ENCODE peak calls at places on chromosomes 5 and 9, in six cellular contexts. R is GM10248; B is activated CD8-positive, alpha-beta T cell treated with anti-CD3 and anti-CD28 coated beads for 36 hours; V is IMR-90; U is NB4; A is CD4-positive, alpha-beta T cell. Y is an unnamed sample.

GRCh38 chr5:177509361-177509951 is at the start of gene DOK3:
- DNase-seq in R (peak; percentile 66), B (peak; percentile 38), V (no peak), U (peak; percentile 82), A (no peak), Y (peak; percentile 66)

GRCh38 chr5:81195334-81195929 is 37.7 kb upstream of the CKMT2 start:
- DNase-seq in R (no peak), B (no peak), V (no peak), U (no peak), A (no peak), Y (no peak)

GRCh38 chr9:122135529-122135859 is 24.1 kb downstream of the NDUFA8 start:
- DNase-seq in R (no peak), B (no peak), V (no peak), U (no peak), A (no peak), Y (no peak)

GRCh38 chr5:850511-851006 is at the start of gene ZDHHC11:
- DNase-seq in R (no peak), B (no peak), V (no peak), U (no peak), A (no peak), Y (no peak)

GRCh38 chr9:132814937-132815336 is 63.1 kb downstream of the AK8 start:
- DNase-seq in R (no peak), B (no peak), V (no peak), U (no peak), A (no peak), Y (no peak)

GRCh38 chr5:106875591-106876297 is 795.0 kb downstream of the EFNA5 start:
- DNase-seq in R (peak; percentile 28), B (peak; percentile 15), V (peak; percentile 36), U (peak; percentile 60), A (no peak), Y (peak; percentile 20)

GRCh38 chr5:103178167-103178566 is 58.1 kb downstream of the PPIP5K2 start:
- DNase-seq in R (no peak), B (no peak), V (no peak), U (peak; percentile 1), A (no peak), Y (no peak)

GRCh38 chr5:14807471-14807870 is 64.1 kb downstream of the ANKH start:
- DNase-seq in R (no peak), B (no peak), V (no peak), U (no peak), A (no peak), Y (no peak)

GRCh38 chr5:156051972-156052371 is 275.0 kb upstream of the SGCD start:
- DNase-seq in R (no peak), B (no peak), V (no peak), U (no peak), A (no peak), Y (no peak)

GRCh38 chr5:129387944-129388343 is 72.2 kb upstream of the ADAMTS19 start:
- DNase-seq in R (no peak), B (no peak), V (no peak), U (no peak), A (no peak), Y (no peak)

GRCh38 chr9:79471577-79472543 is 99.9 kb upstream of the TLE4 start:
- DNase-seq in R (no peak), B (peak; percentile 45), V (peak; percentile 35), U (peak; percentile 30), A (peak; percentile 16), Y (no peak)

GRCh38 chr5:115372121-115372520 is 75.7 kb upstream of the CCDC112 start:
- DNase-seq in R (no peak), B (no peak), V (no peak), U (no peak), A (no peak), Y (no peak)

GRCh38 chr5:80915716-80916115 is 44.4 kb upstream of the RASGRF2 start:
- DNase-seq in R (no peak), B (no peak), V (peak; percentile 64), U (no peak), A (no peak), Y (no peak)

GRCh38 chr5:144390133-144390532 is 219.5 kb downstream of the KCTD16 start:
- DNase-seq in R (no peak), B (no peak), V (peak; percentile 0), U (no peak), A (no peak), Y (no peak)

GRCh38 chr5:144812770-144813169 is 642.1 kb downstream of the KCTD16 start:
- DNase-seq in R (no peak), B (no peak), V (peak; percentile 90), U (no peak), A (no peak), Y (no peak)

GRCh38 chr5:179146277-179146676 is 86.1 kb downstream of the ZNF354C start:
- DNase-seq in R (no peak), B (peak; percentile 82), V (no peak), U (no peak), A (no peak), Y (no peak)

GRCh38 chr9:71349218-71349617 is 227.8 kb upstream of the TRPM3 start:
- DNase-seq in R (no peak), B (no peak), V (peak; percentile 49), U (no peak), A (no peak), Y (no peak)

GRCh38 chr9:92947268-92948031 is at the start of gene FGD3:
- DNase-seq in R (no peak), B (peak; percentile 60), V (no peak), U (peak; percentile 73), A (no peak), Y (no peak)

GRCh38 chr5:15683332-15683731 is 183.4 kb downstream of the FBXL7 start:
- DNase-seq in R (no peak), B (no peak), V (peak; percentile 24), U (peak; percentile 50), A (no peak), Y (no peak)

DNA sequence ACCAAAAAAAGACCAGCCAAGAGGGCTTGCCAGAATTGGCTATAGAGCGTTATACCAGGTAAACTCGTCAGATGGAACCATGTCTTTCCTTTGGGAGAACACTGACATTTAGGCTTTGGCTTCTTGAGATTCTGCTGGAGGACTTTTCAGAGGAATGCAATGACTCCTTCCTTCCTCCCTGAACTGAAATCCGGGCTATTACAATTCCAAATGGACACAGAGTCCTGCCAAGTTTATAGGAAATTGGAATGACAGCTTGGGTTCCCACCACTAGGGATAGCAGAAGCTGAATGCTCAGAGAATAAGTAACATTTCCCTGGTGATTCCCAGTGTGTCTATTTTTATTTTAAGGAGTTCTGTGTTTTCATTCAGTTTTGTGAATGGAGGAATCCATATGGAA is 143.0 kb downstream of the FGF1 start:
- DNase-seq in R (no peak), B (no peak), V (peak; percentile 55), U (no peak), A (no peak), Y (no peak)
- TF ChIP-seq CTCF in R (no peak), B (no peak), V (no peak), U (no peak), A (no peak), Y (no peak)

GRCh38 chr5:87007737-87008136 is 259.9 kb upstream of the RASA1 start:
- DNase-seq in R (no peak), B (no peak), V (no peak), U (no peak), A (no peak), Y (no peak)
- TF ChIP-seq CTCF in R (no peak), B (no peak), V (no peak), U (no peak), A (no peak), Y (no peak)

DNA sequence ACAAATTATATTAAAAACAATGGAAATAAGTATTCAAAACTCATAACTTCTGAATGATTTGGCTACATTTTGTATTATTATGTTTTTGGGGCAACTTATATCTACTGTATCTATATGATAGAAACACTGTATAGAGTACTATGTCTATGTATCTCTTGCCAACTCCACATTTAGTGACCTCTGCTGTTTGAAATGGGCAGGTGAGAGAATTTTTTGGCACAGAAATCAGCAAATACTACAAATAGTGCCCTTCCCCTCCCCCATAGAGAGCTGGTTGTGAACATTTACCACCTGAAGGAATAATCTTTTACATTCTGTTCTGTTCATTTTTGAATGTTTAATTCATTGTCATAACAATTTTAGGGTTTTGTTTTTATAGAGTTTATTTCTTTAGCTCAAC is 545.3 kb downstream of the PDE4D start:
- DNase-seq in R (no peak), B (no peak), V (no peak), U (no peak), A (no peak), Y (no peak)
- TF ChIP-seq CTCF in R (no peak), B (no peak), V (no peak), U (no peak), A (no peak), Y (no peak)

GRCh38 chr9:136625101-136626065 is 37.3 kb upstream of the EGFL7 start:
- DNase-seq in R (no peak), B (no peak), V (peak; percentile 31), U (peak; percentile 70), A (no peak), Y (peak; percentile 79)
- TF ChIP-seq CTCF in R (peak; percentile 47), B (no peak), V (peak; percentile 59), U (peak; percentile 5), A (no peak), Y (peak; percentile 59)